ENCODE peak calls at places on chromosome 7, in six cellular contexts. G is A172; A is T-helper 1 cell; U is GM20000; Z is stimulated activated CD4-positive, alpha-beta T cell treated with anti-CD3 and anti-CD28 coated beads, Interleukin-4, amount 100 ng/mL, for 4 hours; H is pulmonary artery endothelial cell. S is an unnamed sample.

GRCh38 chr7:116582164-116582732 is 57.4 kb downstream of the CAV1 start:
- DNase-seq in G (peak; percentile 59), A (no peak), U (no peak), Z (no peak), H (no peak), S (no peak)

GRCh38 chr7:25860206-25860881 is 291.7 kb upstream of the NFE2L3 start:
- DNase-seq in G (no peak), A (no peak), U (no peak), Z (no peak), H (no peak), S (no peak)

GRCh38 chr7:17456541-17456940 is 158.1 kb downstream of the AHR start:
- DNase-seq in G (no peak), A (no peak), U (no peak), Z (no peak), H (no peak), S (no peak)

GRCh38 chr7:1313591-1313990 is 80.9 kb downstream of the UNCX start:
- DNase-seq in G (no peak), A (no peak), U (no peak), Z (no peak), H (no peak), S (no peak)

GRCh38 chr7:151051108-151051507 is 2.8 kb downstream of the ASIC3 start:
- DNase-seq in G (no peak), A (no peak), U (no peak), Z (peak; percentile 52), H (peak; percentile 30), S (no peak)

GRCh38 chr7:57305192-57305748 is 144.7 kb upstream of the ZNF716 start:
- DNase-seq in G (no peak), A (no peak), U (no peak), Z (no peak), H (no peak), S (no peak)

GRCh38 chr7:46963719-46964118 is 618.2 kb downstream of the TNS3 start:
- DNase-seq in G (no peak), A (no peak), U (no peak), Z (no peak), H (no peak), S (no peak)

GRCh38 chr7:31747553-31747952 is 60.5 kb downstream of the PPP1R17 start:
- DNase-seq in G (peak; percentile 69), A (no peak), U (no peak), Z (no peak), H (no peak), S (no peak)

GRCh38 chr7:30973791-30974604 is 10.2 kb downstream of the GHRHR start:
- DNase-seq in G (no peak), A (no peak), U (no peak), Z (no peak), H (no peak), S (no peak)

GRCh38 chr7:47758546-47758945 is 176.6 kb upstream of the TNS3 start:
- DNase-seq in G (no peak), A (no peak), U (no peak), Z (no peak), H (no peak), S (no peak)

GRCh38 chr7:82234457-82235049 is 209.0 kb downstream of the CACNA2D1 start:
- DNase-seq in G (peak; percentile 35), A (no peak), U (peak; percentile 10), Z (no peak), H (no peak), S (peak; percentile 12)

S was measured in GM13977.